ENCODE peak calls at places on chromosomes 4 and X, in nine cellular contexts. One of them, this sample, is unnamed.

GRCh38 chr4:118224239-118224829 is 128.5 kb downstream of the PRSS12 start:
- DNase-seq in NCI-H1930: peak; percentile 18
- DNase-seq in NCI-H1092: peak; percentile 19
- DNase-seq in amniotic stem cell: peak; percentile 55
- DNase-seq in EH: peak; percentile 74
- DNase-seq in aorta: no peak
- DNase-seq in amygdala: no peak
- DNase-seq in GM06990: no peak
- DNase-seq in skeletal muscle cell: peak; percentile 17
- DNase-seq in this sample: peak; percentile 56

GRCh38 chr4:181958435-181958834 is 284.8 kb upstream of the TENM3 start:
- DNase-seq in GM06990: no peak
- DNase-seq in aorta: no peak
- DNase-seq in amygdala: no peak
- DNase-seq in amniotic stem cell: no peak
- DNase-seq in NCI-H1930: no peak
- DNase-seq in NCI-H1092: no peak
- DNase-seq in EH: peak; percentile 71
- DNase-seq in skeletal muscle cell: peak; percentile 73
- DNase-seq in this sample: no peak

GRCh38 chrX:113741744-113742143 is 842.1 kb upstream of the HTR2C start:
- DNase-seq in skeletal muscle cell: no peak
- DNase-seq in NCI-H1092: no peak
- DNase-seq in amniotic stem cell: no peak
- DNase-seq in aorta: no peak
- DNase-seq in GM06990: no peak
- DNase-seq in NCI-H1930: no peak
- DNase-seq in EH: no peak
- DNase-seq in amygdala: no peak
- DNase-seq in this sample: no peak

GRCh38 chr4:187827631-187828030 is 167.9 kb upstream of the ZFP42 start:
- DNase-seq in amygdala: no peak
- DNase-seq in EH: no peak
- DNase-seq in amniotic stem cell: no peak
- DNase-seq in aorta: no peak
- DNase-seq in skeletal muscle cell: no peak
- DNase-seq in NCI-H1092: no peak
- DNase-seq in GM06990: no peak
- DNase-seq in NCI-H1930: no peak
- DNase-seq in this sample: no peak

GRCh38 chr4:46249106-46249505 is 125.3 kb upstream of the GABRG1 start:
- DNase-seq in NCI-H1092: no peak
- DNase-seq in EH: no peak
- DNase-seq in GM06990: no peak
- DNase-seq in aorta: no peak
- DNase-seq in amygdala: no peak
- DNase-seq in NCI-H1930: no peak
- DNase-seq in skeletal muscle cell: no peak
- DNase-seq in amniotic stem cell: no peak
- DNase-seq in this sample: no peak

GRCh38 chr4:8719421-8719820 is 126.9 kb downstream of the CPZ start:
- DNase-seq in skeletal muscle cell: no peak
- DNase-seq in EH: no peak
- DNase-seq in NCI-H1092: no peak
- DNase-seq in aorta: no peak
- DNase-seq in NCI-H1930: no peak
- DNase-seq in amygdala: no peak
- DNase-seq in amniotic stem cell: no peak
- DNase-seq in GM06990: no peak
- DNase-seq in this sample: no peak

GRCh38 chr4:89751416-89751815 is 85.5 kb downstream of the SNCA start:
- DNase-seq in GM06990: no peak
- DNase-seq in skeletal muscle cell: no peak
- DNase-seq in aorta: no peak
- DNase-seq in amygdala: no peak
- DNase-seq in NCI-H1092: no peak
- DNase-seq in EH: no peak
- DNase-seq in NCI-H1930: no peak
- DNase-seq in amniotic stem cell: no peak
- DNase-seq in this sample: no peak

GRCh38 chr4:76087007-76087769 is 12.7 kb downstream of the ART3 start:
- DNase-seq in aorta: no peak
- DNase-seq in skeletal muscle cell: peak; percentile 22
- DNase-seq in NCI-H1092: peak; percentile 32
- DNase-seq in amygdala: peak; percentile 75
- DNase-seq in amniotic stem cell: peak; percentile 9
- DNase-seq in GM06990: no peak
- DNase-seq in EH: peak; percentile 60
- DNase-seq in NCI-H1930: peak; percentile 50
- DNase-seq in this sample: peak; percentile 70

GRCh38 chrX:40154853-40155616 is 57.3 kb upstream of the BCOR start:
- DNase-seq in NCI-H1930: peak; percentile 51
- DNase-seq in GM06990: no peak
- DNase-seq in EH: peak; percentile 69
- DNase-seq in amygdala: peak; percentile 33
- DNase-seq in skeletal muscle cell: no peak
- DNase-seq in amniotic stem cell: no peak
- DNase-seq in aorta: peak; percentile 82
- DNase-seq in NCI-H1092: peak; percentile 64
- DNase-seq in this sample: no peak

GRCh38 chrX:87896057-87896456 is 378.5 kb downstream of the KLHL4 start:
- DNase-seq in GM06990: no peak
- DNase-seq in NCI-H1092: no peak
- DNase-seq in NCI-H1930: no peak
- DNase-seq in skeletal muscle cell: no peak
- DNase-seq in amniotic stem cell: no peak
- DNase-seq in amygdala: no peak
- DNase-seq in aorta: no peak
- DNase-seq in EH: no peak
- DNase-seq in this sample: no peak

GRCh38 chr4:121009578-121010338 is 62.6 kb downstream of the NDNF start:
- DNase-seq in NCI-H1092: no peak
- DNase-seq in amniotic stem cell: no peak
- DNase-seq in skeletal muscle cell: no peak
- DNase-seq in amygdala: no peak
- DNase-seq in NCI-H1930: no peak
- DNase-seq in GM06990: no peak
- DNase-seq in aorta: no peak
- DNase-seq in EH: no peak
- DNase-seq in this sample: no peak

GRCh38 chrX:150566734-150567182 is 1.7 kb upstream of the MTM1 start:
- DNase-seq in NCI-H1930: no peak
- DNase-seq in skeletal muscle cell: no peak
- DNase-seq in amygdala: no peak
- DNase-seq in NCI-H1092: no peak
- DNase-seq in aorta: no peak
- DNase-seq in EH: no peak
- DNase-seq in amniotic stem cell: no peak
- DNase-seq in GM06990: no peak
- DNase-seq in this sample: no peak

GRCh38 chrX:150575415-150575814 is 7.0 kb downstream of the MTM1 start:
- DNase-seq in GM06990: no peak
- DNase-seq in NCI-H1092: no peak
- DNase-seq in EH: peak; percentile 37
- DNase-seq in amygdala: no peak
- DNase-seq in aorta: no peak
- DNase-seq in amniotic stem cell: peak; percentile 12
- DNase-seq in NCI-H1930: no peak
- DNase-seq in skeletal muscle cell: no peak
- DNase-seq in this sample: no peak

GRCh38 chr4:2411786-2412510 is 6.5 kb downstream of the ZFYVE28 start:
- DNase-seq in EH: no peak
- DNase-seq in amygdala: no peak
- DNase-seq in NCI-H1092: no peak
- DNase-seq in skeletal muscle cell: no peak
- DNase-seq in NCI-H1930: no peak
- DNase-seq in aorta: no peak
- DNase-seq in GM06990: peak; percentile 58
- DNase-seq in amniotic stem cell: no peak
- DNase-seq in this sample: no peak

GRCh38 chrX:51047950-51048349 is 137.4 kb downstream of the BMP15 start:
- DNase-seq in NCI-H1930: no peak
- DNase-seq in NCI-H1092: no peak
- DNase-seq in EH: no peak
- DNase-seq in aorta: no peak
- DNase-seq in skeletal muscle cell: no peak
- DNase-seq in GM06990: no peak
- DNase-seq in amniotic stem cell: no peak
- DNase-seq in amygdala: no peak
- DNase-seq in this sample: no peak

GRCh38 chrX:54358424-54359211 is 772 bp upstream of the WNK3 start:
- DNase-seq in amniotic stem cell: peak; percentile 7
- DNase-seq in GM06990: peak; percentile 53
- DNase-seq in aorta: peak; percentile 61
- DNase-seq in EH: peak; percentile 64
- DNase-seq in NCI-H1092: peak; percentile 89
- DNase-seq in amygdala: peak; percentile 75
- DNase-seq in NCI-H1930: peak; percentile 83
- DNase-seq in skeletal muscle cell: peak; percentile 36
- DNase-seq in this sample: peak; percentile 94

GRCh38 chrX:1491851-1492349 is 39.2 kb upstream of the ASMTL start:
- DNase-seq in amniotic stem cell: no peak
- DNase-seq in skeletal muscle cell: no peak
- DNase-seq in NCI-H1930: no peak
- DNase-seq in amygdala: no peak
- DNase-seq in NCI-H1092: no peak
- DNase-seq in aorta: no peak
- DNase-seq in GM06990: peak; percentile 85
- DNase-seq in EH: peak; percentile 21
- DNase-seq in this sample: peak; percentile 18

GRCh38 chrX:131405497-131405896 is 116.4 kb upstream of the IGSF1 start:
- DNase-seq in EH: no peak
- DNase-seq in amygdala: no peak
- DNase-seq in aorta: no peak
- DNase-seq in NCI-H1930: no peak
- DNase-seq in GM06990: no peak
- DNase-seq in skeletal muscle cell: no peak
- DNase-seq in NCI-H1092: no peak
- DNase-seq in amniotic stem cell: no peak
- DNase-seq in this sample: no peak

GRCh38 chr4:39626261-39626660 is 12.4 kb downstream of the SMIM14 start:
- DNase-seq in amygdala: no peak
- DNase-seq in NCI-H1930: no peak
- DNase-seq in GM06990: peak; percentile 62
- DNase-seq in amniotic stem cell: no peak
- DNase-seq in skeletal muscle cell: no peak
- DNase-seq in NCI-H1092: no peak
- DNase-seq in aorta: no peak
- DNase-seq in EH: no peak
- DNase-seq in this sample: no peak

GRCh38 chr4:112516401-112517066 is 554 bp upstream of the NEUROG2 start:
- DNase-seq in amygdala: no peak
- DNase-seq in skeletal muscle cell: no peak
- DNase-seq in NCI-H1092: peak; percentile 79
- DNase-seq in GM06990: peak; percentile 70
- DNase-seq in EH: no peak
- DNase-seq in NCI-H1930: peak; percentile 62
- DNase-seq in aorta: no peak
- DNase-seq in amniotic stem cell: no peak
- DNase-seq in this sample: peak; percentile 94

GRCh38 chrX:21529771-21530170 is 128.4 kb downstream of the KLHL34 start:
- DNase-seq in GM06990: no peak
- DNase-seq in skeletal muscle cell: no peak
- DNase-seq in EH: peak; percentile 50
- DNase-seq in NCI-H1092: no peak
- DNase-seq in aorta: no peak
- DNase-seq in amniotic stem cell: no peak
- DNase-seq in amygdala: no peak
- DNase-seq in NCI-H1930: no peak
- DNase-seq in this sample: no peak

GRCh38 chrX:111360839-111361238 is 51.2 kb downstream of the DCX start:
- DNase-seq in amygdala: no peak
- DNase-seq in aorta: no peak
- DNase-seq in EH: no peak
- DNase-seq in NCI-H1092: no peak
- DNase-seq in NCI-H1930: no peak
- DNase-seq in GM06990: no peak
- DNase-seq in amniotic stem cell: no peak
- DNase-seq in skeletal muscle cell: no peak
- DNase-seq in this sample: no peak

GRCh38 chrX:137926090-137926489 is 360.2 kb downstream of the ZIC3 start:
- DNase-seq in skeletal muscle cell: no peak
- DNase-seq in aorta: no peak
- DNase-seq in GM06990: no peak
- DNase-seq in amygdala: peak; percentile 0
- DNase-seq in NCI-H1930: peak; percentile 36
- DNase-seq in NCI-H1092: peak; percentile 15
- DNase-seq in amniotic stem cell: no peak
- DNase-seq in EH: no peak
- DNase-seq in this sample: peak; percentile 45

GRCh38 chr4:56469489-56470210 is 2.2 kb downstream of the SRP72 start:
- DNase-seq in skeletal muscle cell: no peak
- DNase-seq in EH: no peak
- DNase-seq in amniotic stem cell: no peak
- DNase-seq in GM06990: no peak
- DNase-seq in NCI-H1092: no peak
- DNase-seq in amygdala: no peak
- DNase-seq in aorta: no peak
- DNase-seq in NCI-H1930: no peak
- DNase-seq in this sample: no peak

GRCh38 chrX:140317462-140317861 is 187.4 kb downstream of the SOX3 start:
- DNase-seq in EH: no peak
- DNase-seq in amygdala: no peak
- DNase-seq in GM06990: no peak
- DNase-seq in skeletal muscle cell: no peak
- DNase-seq in NCI-H1930: no peak
- DNase-seq in aorta: no peak
- DNase-seq in NCI-H1092: no peak
- DNase-seq in amniotic stem cell: no peak
- DNase-seq in this sample: no peak

GRCh38 chrX:112687189-112687691 is 7.5 kb upstream of the LHFPL1 start:
- DNase-seq in GM06990: no peak
- DNase-seq in NCI-H1092: no peak
- DNase-seq in NCI-H1930: no peak
- DNase-seq in skeletal muscle cell: peak; percentile 94
- DNase-seq in EH: no peak
- DNase-seq in aorta: no peak
- DNase-seq in amygdala: no peak
- DNase-seq in amniotic stem cell: no peak
- DNase-seq in this sample: no peak

GRCh38 chr4:7398104-7398423 is 36.7 kb downstream of the PSAPL1 start:
- DNase-seq in GM06990: no peak
- DNase-seq in amygdala: peak; percentile 39
- DNase-seq in EH: peak; percentile 21
- DNase-seq in NCI-H1930: no peak
- DNase-seq in skeletal muscle cell: peak; percentile 55
- DNase-seq in aorta: no peak
- DNase-seq in amniotic stem cell: no peak
- DNase-seq in NCI-H1092: peak; percentile 89
- DNase-seq in this sample: peak; percentile 70

GRCh38 chr4:163269874-163270273 is 62.5 kb downstream of the NPY1R start:
- DNase-seq in amniotic stem cell: no peak
- DNase-seq in skeletal muscle cell: no peak
- DNase-seq in amygdala: no peak
- DNase-seq in GM06990: no peak
- DNase-seq in NCI-H1930: no peak
- DNase-seq in NCI-H1092: no peak
- DNase-seq in EH: no peak
- DNase-seq in aorta: no peak
- DNase-seq in this sample: no peak

GRCh38 chrX:130718137-130718536 is 184.9 kb downstream of the ENOX2 start:
- DNase-seq in skeletal muscle cell: no peak
- DNase-seq in NCI-H1092: no peak
- DNase-seq in EH: no peak
- DNase-seq in GM06990: no peak
- DNase-seq in amygdala: no peak
- DNase-seq in aorta: no peak
- DNase-seq in NCI-H1930: no peak
- DNase-seq in amniotic stem cell: no peak
- DNase-seq in this sample: no peak

GRCh38 chrX:149495573-149496071 is 9.5 kb downstream of the IDS start:
- DNase-seq in amniotic stem cell: no peak
- DNase-seq in GM06990: no peak
- DNase-seq in NCI-H1930: no peak
- DNase-seq in EH: peak; percentile 89
- DNase-seq in aorta: no peak
- DNase-seq in amygdala: no peak
- DNase-seq in skeletal muscle cell: peak; percentile 39
- DNase-seq in NCI-H1092: no peak
- DNase-seq in this sample: no peak

GRCh38 chrX:40371376-40371775 is 209.4 kb upstream of the ATP6AP2 start:
- DNase-seq in NCI-H1930: no peak
- DNase-seq in skeletal muscle cell: no peak
- DNase-seq in EH: no peak
- DNase-seq in amniotic stem cell: no peak
- DNase-seq in NCI-H1092: no peak
- DNase-seq in aorta: no peak
- DNase-seq in GM06990: no peak
- DNase-seq in amygdala: no peak
- DNase-seq in this sample: no peak